ENCODE peak calls at places on chromosomes 7 and 10, in four cellular contexts. D is uterus, E is right cardiac atrium, O is NB4. Z is an unnamed sample.

GRCh38 chr10:89391882-89392756 is at the start of gene IFIT1:
- DNase-seq in D (peak), O (peak), E (no peak), Z (no peak)

GRCh38 chr10:66622050-66622449 is 303.8 kb upstream of the LRRTM3 start:
- DNase-seq in O (no peak), E (no peak), D (no peak), Z (no peak)

GRCh38 chr10:116978906-116979305 is 26.1 kb downstream of the SHTN1 start:
- DNase-seq in D (no peak), O (no peak), E (no peak), Z (no peak)

GRCh38 chr10:88230251-88230650 is 352.9 kb downstream of the RNLS start:
- DNase-seq in D (no peak), E (no peak), O (no peak), Z (no peak)

GRCh38 chr7:4472739-4473138 is 209.4 kb upstream of the FOXK1 start:
- DNase-seq in D (no peak), E (no peak), O (no peak), Z (no peak)

GRCh38 chr7:30869794-30870491 is 41.7 kb upstream of the AQP1 start:
- DNase-seq in D (peak), E (peak), O (no peak), Z (no peak)

GRCh38 chr7:4479367-4480039 is 202.6 kb upstream of the FOXK1 start:
- DNase-seq in O (peak), D (no peak), E (peak), Z (no peak)

GRCh38 chr7:63925626-63926460 is 72.8 kb upstream of the ZNF722 start:
- DNase-seq in O (peak), D (peak), E (peak), Z (peak)

GRCh38 chr10:69952801-69953200 is 99.8 kb upstream of the MACROH2A2 start:
- DNase-seq in E (no peak), O (no peak), D (no peak), Z (no peak)

GRCh38 chr7:82091126-82091682 is 321.4 kb upstream of the HGF start:
- DNase-seq in E (no peak), O (no peak), D (no peak), Z (no peak)

GRCh38 chr7:44196450-44196872 is 4.3 kb upstream of the YKT6 start:
- DNase-seq in E (no peak), D (no peak), O (peak), Z (no peak)

GRCh38 chr7:106423111-106423510 is 138.3 kb upstream of the NAMPT start:
- DNase-seq in E (no peak), D (no peak), O (no peak), Z (no peak)
- H3K4me3 ChIP-seq in E (no peak), D (no peak), O (no peak), Z (no peak)

GRCh38 chr10:102462512-102463054 is 11.2 kb upstream of the C10orf95 start:
- DNase-seq in E (no peak), O (no peak), D (no peak), Z (no peak)
- H3K4me3 ChIP-seq in E (no peak), O (no peak), D (no peak), Z (no peak)

DNA sequence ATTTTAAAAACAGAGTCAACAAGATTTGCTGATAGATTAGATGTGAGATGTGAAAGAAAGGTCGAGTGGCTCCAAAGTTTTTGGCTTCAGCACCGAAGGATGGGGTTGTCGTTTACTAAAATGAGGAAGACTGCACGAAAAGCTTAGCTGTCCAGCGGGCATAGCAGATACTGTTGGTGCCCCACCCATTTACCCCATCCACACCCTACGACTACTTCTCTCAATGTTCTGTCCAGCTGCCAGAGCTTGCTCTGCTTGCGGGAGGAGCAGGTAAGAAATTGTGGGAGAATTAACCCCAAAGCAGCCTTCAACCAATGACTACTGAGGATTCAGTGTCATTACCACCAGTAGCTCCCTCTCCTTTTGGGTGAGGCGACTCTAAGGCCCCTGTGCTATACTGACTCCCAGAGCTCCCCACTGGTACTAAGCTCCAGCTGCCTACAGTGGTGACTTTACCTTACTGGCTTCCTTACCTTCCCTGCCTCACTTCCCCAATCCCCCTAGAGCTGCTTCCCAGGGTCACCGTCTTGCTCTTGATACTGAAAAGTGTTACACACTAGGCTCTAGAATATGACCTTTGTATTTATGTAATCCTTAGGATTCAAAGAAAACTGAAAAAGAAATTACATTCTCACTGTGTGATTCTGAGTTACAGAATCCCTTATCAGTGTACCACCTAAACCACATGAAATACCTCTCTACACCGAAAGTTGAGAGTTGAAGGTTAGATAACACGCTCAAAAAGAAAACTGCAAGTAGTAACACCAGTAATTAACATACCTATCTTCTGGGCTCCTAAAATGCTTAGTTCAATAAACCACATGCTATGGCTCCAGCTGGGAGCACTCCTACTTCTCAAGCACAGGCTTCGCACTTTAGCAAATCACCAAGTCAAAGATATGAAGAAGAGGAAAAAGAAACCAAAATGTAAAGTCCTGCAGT is 22.2 kb downstream of the CACUL1 start:
- DNase-seq in D (no peak), O (no peak), E (no peak), Z (no peak)
- H3K4me3 ChIP-seq in D (no peak), O (no peak), E (no peak), Z (no peak)

DNA sequence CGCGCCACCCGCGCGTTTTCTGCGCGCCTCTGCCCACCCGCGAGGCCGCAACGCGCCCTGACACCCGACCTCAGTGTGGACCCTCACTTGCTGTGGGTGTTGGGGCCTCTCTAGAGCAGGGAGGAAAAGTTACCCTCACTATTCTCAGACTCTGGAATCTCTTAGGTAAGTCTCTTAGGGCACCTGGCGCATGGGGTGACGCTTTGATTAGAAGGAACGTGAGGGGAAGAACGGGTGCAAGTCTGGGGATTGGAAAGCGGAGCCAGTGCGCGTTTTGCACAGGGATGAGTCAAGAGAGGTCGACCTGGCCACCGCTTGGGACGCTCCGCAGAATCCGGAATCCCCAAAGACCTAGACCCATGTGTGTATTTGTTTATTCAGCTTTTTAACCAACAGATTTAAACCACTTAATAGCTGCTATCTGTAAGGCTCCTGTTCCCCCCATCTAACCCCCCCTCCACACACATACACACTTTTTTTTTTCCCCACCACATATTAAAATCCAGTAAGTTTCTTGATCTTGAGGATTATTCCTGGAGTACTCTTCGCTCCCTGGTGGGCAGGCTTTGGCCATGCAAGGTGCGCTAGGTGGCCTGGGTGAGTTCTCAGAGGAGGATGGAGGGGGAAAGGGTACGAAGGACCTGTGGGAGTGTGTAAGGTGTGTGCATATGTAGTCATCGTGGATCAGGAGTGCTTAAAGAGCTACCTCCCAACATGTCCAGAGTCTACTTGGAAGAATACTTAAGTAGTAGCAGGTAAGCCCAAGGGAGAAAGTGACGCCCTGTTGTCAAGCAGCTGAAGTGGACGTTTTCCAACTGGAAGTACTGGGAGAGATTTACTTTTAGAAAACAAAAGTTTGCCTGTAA is 169.1 kb upstream of the PPP1R3A start:
- DNase-seq in O (no peak), E (no peak), D (peak), Z (peak)
- H3K4me3 ChIP-seq in O (no peak), E (peak), D (peak), Z (peak)

Z was measured in aorta.